ENCODE peak calls at places on chromosomes 11 and 22, in nine cellular contexts. One of them, this sample, is unnamed.

GRCh38 chr11:130825621-130826020 is 90.7 kb downstream of the SNX19 start:
- DNase-seq in colonic mucosa: no peak
- DNase-seq in fibroblast of lung: no peak
- DNase-seq in cardiac muscle cell: no peak
- DNase-seq in Panc1: no peak
- DNase-seq in thoracic aorta: no peak
- DNase-seq in body of pancreas: no peak
- DNase-seq in right lobe of liver: no peak
- DNase-seq in heart left ventricle: no peak
- DNase-seq in this sample: no peak

GRCh38 chr11:129143335-129143734 is 48.8 kb downstream of the ARHGAP32 start:
- DNase-seq in body of pancreas: peak; percentile 41
- DNase-seq in colonic mucosa: peak; percentile 74
- DNase-seq in fibroblast of lung: peak; percentile 100
- DNase-seq in cardiac muscle cell: no peak
- DNase-seq in heart left ventricle: peak; percentile 22
- DNase-seq in right lobe of liver: no peak
- DNase-seq in thoracic aorta: peak; percentile 89
- DNase-seq in Panc1: peak; percentile 100
- DNase-seq in this sample: peak; percentile 80

GRCh38 chr22:49237703-49238102 is 590.0 kb downstream of the BRD1 start:
- DNase-seq in colonic mucosa: no peak
- DNase-seq in Panc1: no peak
- DNase-seq in fibroblast of lung: no peak
- DNase-seq in right lobe of liver: peak; percentile 21
- DNase-seq in heart left ventricle: no peak
- DNase-seq in thoracic aorta: no peak
- DNase-seq in cardiac muscle cell: no peak
- DNase-seq in body of pancreas: no peak
- DNase-seq in this sample: no peak

GRCh38 chr22:49124588-49124987 is 703.1 kb downstream of the BRD1 start:
- DNase-seq in fibroblast of lung: no peak
- DNase-seq in Panc1: no peak
- DNase-seq in right lobe of liver: no peak
- DNase-seq in cardiac muscle cell: no peak
- DNase-seq in body of pancreas: no peak
- DNase-seq in colonic mucosa: no peak
- DNase-seq in thoracic aorta: no peak
- DNase-seq in heart left ventricle: no peak
- DNase-seq in this sample: no peak

GRCh38 chr11:100550910-100551309 is 136.2 kb upstream of the ARHGAP42 start:
- DNase-seq in body of pancreas: no peak
- DNase-seq in heart left ventricle: no peak
- DNase-seq in right lobe of liver: no peak
- DNase-seq in fibroblast of lung: no peak
- DNase-seq in colonic mucosa: no peak
- DNase-seq in Panc1: no peak
- DNase-seq in thoracic aorta: no peak
- DNase-seq in cardiac muscle cell: no peak
- DNase-seq in this sample: no peak

GRCh38 chr11:396948-397548 is 3.0 kb downstream of the PKP3 start:
- DNase-seq in colonic mucosa: peak; percentile 42
- DNase-seq in body of pancreas: no peak
- DNase-seq in thoracic aorta: no peak
- DNase-seq in Panc1: no peak
- DNase-seq in cardiac muscle cell: no peak
- DNase-seq in right lobe of liver: no peak
- DNase-seq in heart left ventricle: peak; percentile 56
- DNase-seq in fibroblast of lung: peak; percentile 71
- DNase-seq in this sample: no peak

GRCh38 chr11:78039391-78039918 is 16.4 kb upstream of the KCTD14 start:
- DNase-seq in colonic mucosa: no peak
- DNase-seq in right lobe of liver: no peak
- DNase-seq in thoracic aorta: no peak
- DNase-seq in heart left ventricle: no peak
- DNase-seq in body of pancreas: no peak
- DNase-seq in cardiac muscle cell: no peak
- DNase-seq in fibroblast of lung: no peak
- DNase-seq in Panc1: no peak
- DNase-seq in this sample: no peak

GRCh38 chr22:48602805-48603518 is 1224.7 kb downstream of the BRD1 start:
- DNase-seq in right lobe of liver: no peak
- DNase-seq in heart left ventricle: no peak
- DNase-seq in thoracic aorta: no peak
- DNase-seq in Panc1: no peak
- DNase-seq in fibroblast of lung: no peak
- DNase-seq in cardiac muscle cell: no peak
- DNase-seq in colonic mucosa: no peak
- DNase-seq in body of pancreas: no peak
- DNase-seq in this sample: no peak

GRCh38 chr11:26623076-26623666 is 51.1 kb upstream of the MUC15 start:
- DNase-seq in heart left ventricle: no peak
- DNase-seq in colonic mucosa: no peak
- DNase-seq in fibroblast of lung: peak; percentile 43
- DNase-seq in cardiac muscle cell: no peak
- DNase-seq in body of pancreas: no peak
- DNase-seq in Panc1: no peak
- DNase-seq in right lobe of liver: no peak
- DNase-seq in thoracic aorta: no peak
- DNase-seq in this sample: no peak

GRCh38 chr22:48574776-48575566 is 1252.7 kb downstream of the BRD1 start:
- DNase-seq in colonic mucosa: peak; percentile 22
- DNase-seq in heart left ventricle: no peak
- DNase-seq in cardiac muscle cell: peak; percentile 79
- DNase-seq in fibroblast of lung: peak; percentile 54
- DNase-seq in Panc1: no peak
- DNase-seq in right lobe of liver: no peak
- DNase-seq in body of pancreas: peak; percentile 62
- DNase-seq in thoracic aorta: no peak
- DNase-seq in this sample: no peak

GRCh38 chr11:3126901-3127691 is 38.0 kb downstream of the OSBPL5 start:
- DNase-seq in heart left ventricle: peak; percentile 38
- DNase-seq in colonic mucosa: no peak
- DNase-seq in Panc1: no peak
- DNase-seq in fibroblast of lung: no peak
- DNase-seq in body of pancreas: no peak
- DNase-seq in right lobe of liver: no peak
- DNase-seq in cardiac muscle cell: no peak
- DNase-seq in thoracic aorta: no peak
- DNase-seq in this sample: no peak

GRCh38 chr22:36875741-36876140 is 14.9 kb downstream of the NCF4 start:
- DNase-seq in cardiac muscle cell: no peak
- DNase-seq in colonic mucosa: no peak
- DNase-seq in fibroblast of lung: no peak
- DNase-seq in body of pancreas: no peak
- DNase-seq in heart left ventricle: no peak
- DNase-seq in Panc1: no peak
- DNase-seq in thoracic aorta: no peak
- DNase-seq in right lobe of liver: no peak
- DNase-seq in this sample: no peak

GRCh38 chr11:9039194-9039593 is 35.4 kb upstream of the NRIP3 start:
- DNase-seq in right lobe of liver: peak; percentile 24
- DNase-seq in thoracic aorta: no peak
- DNase-seq in colonic mucosa: no peak
- DNase-seq in fibroblast of lung: peak; percentile 48
- DNase-seq in Panc1: no peak
- DNase-seq in heart left ventricle: no peak
- DNase-seq in cardiac muscle cell: no peak
- DNase-seq in body of pancreas: no peak
- DNase-seq in this sample: no peak

GRCh38 chr11:79406376-79406775 is 34.5 kb downstream of the TENM4 start:
- DNase-seq in colonic mucosa: no peak
- DNase-seq in right lobe of liver: no peak
- DNase-seq in fibroblast of lung: no peak
- DNase-seq in body of pancreas: no peak
- DNase-seq in heart left ventricle: no peak
- DNase-seq in thoracic aorta: no peak
- DNase-seq in cardiac muscle cell: no peak
- DNase-seq in Panc1: no peak
- DNase-seq in this sample: no peak

GRCh38 chr22:40431021-40431420 is 60.6 kb downstream of the SGSM3 start:
- DNase-seq in right lobe of liver: no peak
- DNase-seq in body of pancreas: no peak
- DNase-seq in heart left ventricle: no peak
- DNase-seq in cardiac muscle cell: no peak
- DNase-seq in thoracic aorta: no peak
- DNase-seq in colonic mucosa: no peak
- DNase-seq in fibroblast of lung: no peak
- DNase-seq in Panc1: no peak
- DNase-seq in this sample: no peak
- H3K27ac ChIP-seq in right lobe of liver: no peak overlapping the region
- H3K27ac ChIP-seq in body of pancreas: no peak overlapping the region
- H3K27ac ChIP-seq in heart left ventricle: no peak overlapping the region
- H3K27ac ChIP-seq in cardiac muscle cell: no peak overlapping the region
- H3K27ac ChIP-seq in thoracic aorta: no peak overlapping the region
- H3K27ac ChIP-seq in colonic mucosa: no peak overlapping the region
- H3K27ac ChIP-seq in fibroblast of lung: no peak overlapping the region
- H3K27ac ChIP-seq in Panc1: no peak overlapping the region
- H3K27ac ChIP-seq in this sample: no peak overlapping the region

GRCh38 chr11:119964136-119965025 is 173.5 kb downstream of the TRIM29 start:
- DNase-seq in right lobe of liver: no peak
- DNase-seq in thoracic aorta: no peak
- DNase-seq in fibroblast of lung: no peak
- DNase-seq in Panc1: no peak
- DNase-seq in heart left ventricle: no peak
- DNase-seq in cardiac muscle cell: no peak
- DNase-seq in colonic mucosa: no peak
- DNase-seq in body of pancreas: no peak
- DNase-seq in this sample: no peak
- H3K27me3 ChIP-seq in right lobe of liver: no peaks in the 10 kb centered on the region
- H3K27me3 ChIP-seq in thoracic aorta: no peaks in the 10 kb centered on the region
- H3K27me3 ChIP-seq in fibroblast of lung: no peaks in the 10 kb centered on the region
- H3K27me3 ChIP-seq in Panc1: peaks cover 37% of the 10 kb centered on the region
- H3K27me3 ChIP-seq in heart left ventricle: peaks cover 14% of the 10 kb centered on the region
- H3K27me3 ChIP-seq in cardiac muscle cell: no peaks in the 10 kb centered on the region
- H3K27me3 ChIP-seq in colonic mucosa: no peaks in the 10 kb centered on the region
- H3K27me3 ChIP-seq in body of pancreas: no peaks in the 10 kb centered on the region
- H3K27me3 ChIP-seq in this sample: peaks cover 25% of the 10 kb centered on the region

DNA sequence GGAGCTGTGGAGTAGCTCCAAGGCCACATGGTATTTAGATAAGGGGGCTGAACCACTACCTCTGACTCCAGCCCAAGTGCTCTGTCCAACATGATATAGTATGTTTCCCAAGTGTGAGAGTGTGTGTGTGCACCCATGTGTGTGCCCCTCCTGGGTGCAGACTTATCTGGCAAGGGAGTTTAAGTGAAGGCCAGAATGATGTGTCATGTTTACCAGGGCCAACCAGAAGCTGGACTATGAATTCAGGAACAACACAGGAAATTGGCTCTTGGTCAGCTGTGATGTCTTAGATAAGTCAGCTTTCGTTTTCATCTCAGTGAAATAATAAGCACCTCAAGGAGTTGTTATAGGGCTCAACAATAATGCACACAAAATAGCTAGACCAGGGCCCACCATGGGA is 121.1 kb downstream of the ME3 start:
- DNase-seq in body of pancreas: no peak
- DNase-seq in thoracic aorta: peak; percentile 32
- DNase-seq in cardiac muscle cell: no peak
- DNase-seq in Panc1: no peak
- DNase-seq in heart left ventricle: no peak
- DNase-seq in right lobe of liver: no peak
- DNase-seq in fibroblast of lung: peak; percentile 98
- DNase-seq in colonic mucosa: no peak
- DNase-seq in this sample: no peak
- H3K27ac ChIP-seq in body of pancreas: no peak overlapping the region
- H3K27ac ChIP-seq in thoracic aorta: peak overlapping the region; percentile 0
- H3K27ac ChIP-seq in cardiac muscle cell: no peak overlapping the region
- H3K27ac ChIP-seq in Panc1: no peak overlapping the region
- H3K27ac ChIP-seq in heart left ventricle: peak overlapping the region; percentile 71
- H3K27ac ChIP-seq in right lobe of liver: no peak overlapping the region
- H3K27ac ChIP-seq in fibroblast of lung: no peak overlapping the region
- H3K27ac ChIP-seq in colonic mucosa: peak overlapping the region; percentile 72
- H3K27ac ChIP-seq in this sample: no peak overlapping the region

GRCh38 chr22:50530857-50531545 is 1.2 kb upstream of the TYMP start:
- DNase-seq in fibroblast of lung: peak; percentile 75
- DNase-seq in thoracic aorta: no peak
- DNase-seq in right lobe of liver: peak; percentile 95
- DNase-seq in colonic mucosa: peak; percentile 90
- DNase-seq in cardiac muscle cell: peak; percentile 74
- DNase-seq in body of pancreas: peak; percentile 72
- DNase-seq in heart left ventricle: peak; percentile 90
- DNase-seq in Panc1: no peak
- DNase-seq in this sample: no peak

GRCh38 chr22:50530280-50530856 is 556 bp upstream of the TYMP start:
- DNase-seq in cardiac muscle cell: no peak
- DNase-seq in Panc1: no peak
- DNase-seq in colonic mucosa: peak; percentile 89
- DNase-seq in body of pancreas: peak; percentile 63
- DNase-seq in right lobe of liver: peak; percentile 97
- DNase-seq in fibroblast of lung: peak; percentile 71
- DNase-seq in heart left ventricle: no peak
- DNase-seq in thoracic aorta: no peak
- DNase-seq in this sample: no peak

GRCh38 chr22:50528682-50529415 is 963 bp downstream of the TYMP start:
- DNase-seq in right lobe of liver: no peak
- DNase-seq in colonic mucosa: no peak
- DNase-seq in cardiac muscle cell: no peak
- DNase-seq in fibroblast of lung: no peak
- DNase-seq in Panc1: no peak
- DNase-seq in thoracic aorta: no peak
- DNase-seq in heart left ventricle: no peak
- DNase-seq in body of pancreas: no peak
- DNase-seq in this sample: no peak

GRCh38 chr22:50527921-50528681 is 1.7 kb downstream of the TYMP start:
- DNase-seq in body of pancreas: no peak
- DNase-seq in right lobe of liver: no peak
- DNase-seq in fibroblast of lung: no peak
- DNase-seq in colonic mucosa: no peak
- DNase-seq in cardiac muscle cell: no peak
- DNase-seq in Panc1: no peak
- DNase-seq in heart left ventricle: no peak
- DNase-seq in thoracic aorta: no peak
- DNase-seq in this sample: no peak

DNA sequence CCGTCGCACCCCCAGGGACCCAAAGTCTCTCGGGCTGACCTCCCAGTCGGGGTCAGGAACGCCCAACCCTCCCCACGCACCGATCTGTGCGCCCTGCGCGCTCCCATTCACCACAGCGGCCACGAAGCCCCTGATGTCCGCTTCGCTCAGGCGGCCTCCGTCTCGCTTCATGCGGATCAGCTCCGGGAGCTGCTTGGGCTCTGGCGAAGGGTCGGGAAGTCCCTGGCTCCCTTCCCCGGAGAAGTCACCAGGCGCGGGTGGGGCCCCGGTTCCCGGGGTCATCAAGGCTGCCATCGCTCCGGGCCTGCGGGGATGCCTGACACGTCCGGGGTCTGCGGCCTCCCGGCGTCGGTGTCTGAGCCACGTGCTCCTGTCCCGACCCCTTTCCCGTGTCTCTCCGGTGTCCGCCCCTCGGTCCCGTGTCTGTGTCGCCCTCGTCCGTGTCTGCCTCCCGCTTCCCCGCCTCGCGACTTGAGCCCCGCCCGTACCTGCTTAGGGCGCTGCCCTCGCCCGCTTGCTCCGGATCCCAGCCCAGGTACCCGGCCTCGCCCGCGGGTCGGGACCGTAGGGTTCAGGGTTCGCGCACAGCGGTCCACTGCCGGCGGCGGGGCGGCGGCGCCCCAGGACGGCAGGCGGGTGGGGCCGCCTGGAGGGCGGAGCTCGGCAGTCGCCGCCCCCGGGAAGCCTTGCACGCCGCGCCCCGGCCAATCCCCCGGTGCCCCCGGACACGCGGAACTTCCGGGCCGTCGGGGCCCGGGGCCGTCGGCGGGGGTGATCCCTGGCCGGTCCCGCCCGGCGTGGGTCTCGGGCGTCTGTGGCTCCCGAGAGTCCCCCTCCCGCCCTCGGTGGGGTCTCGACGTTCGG is at the start of gene TYMP:
- DNase-seq in heart left ventricle: peak; percentile 86
- DNase-seq in body of pancreas: peak; percentile 44
- DNase-seq in fibroblast of lung: peak; percentile 52
- DNase-seq in thoracic aorta: no peak
- DNase-seq in Panc1: no peak
- DNase-seq in colonic mucosa: peak; percentile 83
- DNase-seq in cardiac muscle cell: no peak
- DNase-seq in right lobe of liver: peak; percentile 91
- DNase-seq in this sample: no peak
- H3K27me3 ChIP-seq in heart left ventricle: peaks cover 6% of the 10 kb centered on the region
- H3K27me3 ChIP-seq in body of pancreas: no peaks in the 10 kb centered on the region
- H3K27me3 ChIP-seq in fibroblast of lung: peaks cover 11% of the 10 kb centered on the region
- H3K27me3 ChIP-seq in thoracic aorta: peaks cover 5% of the 10 kb centered on the region
- H3K27me3 ChIP-seq in Panc1: no peaks in the 10 kb centered on the region
- H3K27me3 ChIP-seq in colonic mucosa: no peaks in the 10 kb centered on the region
- H3K27me3 ChIP-seq in cardiac muscle cell: peaks cover 27% of the 10 kb centered on the region
- H3K27me3 ChIP-seq in right lobe of liver: no peaks in the 10 kb centered on the region
- H3K27me3 ChIP-seq in this sample: peaks cover 11% of the 10 kb centered on the region

This sample was measured in keratinocyte.